ENCODE peak calls at places on chromosomes 13 and 19, in four cellular contexts. One of them, this sample, is unnamed.

GRCh38 chr19:42290523-42291436 is 11.2 kb upstream of the PRR19 start:
- DNase-seq in stimulated activated naive CD4-positive, alpha-beta T cell: peak; percentile 55
- DNase-seq in smooth muscle cell of the brain vasculature: no peak
- DNase-seq in heart left ventricle: no peak
- DNase-seq in this sample: no peak

GRCh38 chr19:54077334-54077733 is 3.8 kb downstream of the TARM1 start:
- DNase-seq in stimulated activated naive CD4-positive, alpha-beta T cell: no peak
- DNase-seq in heart left ventricle: no peak
- DNase-seq in smooth muscle cell of the brain vasculature: no peak
- DNase-seq in this sample: no peak

GRCh38 chr19:43774103-43774939 is 6.5 kb downstream of the KCNN4 start:
- DNase-seq in smooth muscle cell of the brain vasculature: no peak
- DNase-seq in stimulated activated naive CD4-positive, alpha-beta T cell: no peak
- DNase-seq in heart left ventricle: peak; percentile 77
- DNase-seq in this sample: peak; percentile 45

GRCh38 chr19:17328517-17329060 is 6.1 kb downstream of the ANO8 start:
- DNase-seq in heart left ventricle: no peak
- DNase-seq in stimulated activated naive CD4-positive, alpha-beta T cell: peak; percentile 28
- DNase-seq in smooth muscle cell of the brain vasculature: no peak
- DNase-seq in this sample: no peak

GRCh38 chr13:79802389-79803140 is 321.6 kb downstream of the NDFIP2 start:
- DNase-seq in smooth muscle cell of the brain vasculature: no peak
- DNase-seq in stimulated activated naive CD4-positive, alpha-beta T cell: no peak
- DNase-seq in heart left ventricle: no peak
- DNase-seq in this sample: no peak

GRCh38 chr19:41945135-41945766 is 13.9 kb downstream of the RABAC1 start:
- DNase-seq in heart left ventricle: no peak
- DNase-seq in stimulated activated naive CD4-positive, alpha-beta T cell: peak; percentile 69
- DNase-seq in smooth muscle cell of the brain vasculature: no peak
- DNase-seq in this sample: no peak

GRCh38 chr19:46787331-46788100 is 878 bp downstream of the SLC1A5 start:
- DNase-seq in heart left ventricle: peak; percentile 80
- DNase-seq in smooth muscle cell of the brain vasculature: no peak
- DNase-seq in stimulated activated naive CD4-positive, alpha-beta T cell: no peak
- DNase-seq in this sample: peak; percentile 70

GRCh38 chr19:28444371-28444770 is 768.6 kb downstream of the UQCRFS1 start:
- DNase-seq in stimulated activated naive CD4-positive, alpha-beta T cell: no peak
- DNase-seq in heart left ventricle: no peak
- DNase-seq in smooth muscle cell of the brain vasculature: no peak
- DNase-seq in this sample: no peak

GRCh38 chr13:94014461-94014860 is 465.0 kb downstream of the DCT start:
- DNase-seq in stimulated activated naive CD4-positive, alpha-beta T cell: no peak
- DNase-seq in smooth muscle cell of the brain vasculature: no peak
- DNase-seq in heart left ventricle: no peak
- DNase-seq in this sample: no peak

GRCh38 chr13:97588993-97589392 is 155.0 kb downstream of the RAP2A start:
- DNase-seq in heart left ventricle: no peak
- DNase-seq in stimulated activated naive CD4-positive, alpha-beta T cell: no peak
- DNase-seq in smooth muscle cell of the brain vasculature: no peak
- DNase-seq in this sample: no peak

This sample was measured in uterus.